ENCODE peak calls at places on chromosomes 13 and 19, in seven cellular contexts. T is hepatocyte, U is fibroblast of lung, K is left lung, D is heart left ventricle, W is adrenal gland, G is mesendoderm. C is an unnamed sample.

GRCh38 chr19:39156230-39156890 is 30.8 kb downstream of the PAK4 start:
- DNase-seq in D (no peak), G (no peak), T (no peak), W (no peak), K (no peak), U (no peak), C (no peak)

GRCh38 chr19:7534531-7534980 is 961 bp upstream of the PNPLA6 start:
- DNase-seq in D (peak; percentile 76), W (peak; percentile 78), U (peak; percentile 82), T (peak; percentile 85), K (no peak), G (peak; percentile 90), C (peak; percentile 84)

GRCh38 chr19:57583521-57584416 is at the start of gene ZIK1:
- DNase-seq in G (peak; percentile 99), U (peak; percentile 96), T (peak; percentile 94), D (peak; percentile 94), W (peak; percentile 94), K (peak; percentile 90), C (peak; percentile 91)

GRCh38 chr19:22945560-22945959 is 57.4 kb downstream of the ZNF728 start:
- DNase-seq in U (peak; percentile 38), G (peak; percentile 40), D (no peak), K (no peak), W (no peak), T (no peak), C (no peak)

GRCh38 chr19:33240181-33240771 is 14.6 kb upstream of the SLC7A10 start:
- DNase-seq in U (no peak), K (peak; percentile 47), D (no peak), W (no peak), T (no peak), G (no peak), C (no peak)

GRCh38 chr13:46160474-46161066 is 21.4 kb downstream of the LCP1 start:
- DNase-seq in K (no peak), G (peak; percentile 81), T (peak; percentile 70), D (no peak), U (peak; percentile 72), W (no peak), C (no peak)

GRCh38 chr13:44305845-44306244 is 67.8 kb upstream of the SERP2 start:
- DNase-seq in W (no peak), D (no peak), U (peak; percentile 50), G (peak; percentile 30), T (no peak), K (no peak), C (no peak)

GRCh38 chr13:89856512-89856911 is 1491.0 kb upstream of the MIR17HG start:
- DNase-seq in U (no peak), D (no peak), G (peak; percentile 1), K (no peak), T (no peak), W (no peak), C (no peak)

GRCh38 chr13:44263920-44264610 is 109.6 kb upstream of the SERP2 start:
- DNase-seq in W (no peak), D (no peak), T (no peak), U (no peak), K (no peak), G (no peak), C (no peak)

GRCh38 chr13:51218691-51219090 is 3.5 kb upstream of the FAM124A start:
- DNase-seq in U (no peak), W (no peak), T (no peak), K (no peak), G (no peak), D (no peak), C (no peak)

GRCh38 chr13:100734194-100734720 is 59.7 kb upstream of the TMTC4 start:
- DNase-seq in D (no peak), G (no peak), U (no peak), T (no peak), W (no peak), K (no peak), C (no peak)

GRCh38 chr19:16581145-16581970 is 9.1 kb upstream of the SLC35E1 start:
- DNase-seq in W (peak; percentile 82), T (no peak), D (no peak), U (no peak), K (peak; percentile 43), G (no peak), C (no peak)

GRCh38 chr13:58343081-58343480 is 711.5 kb downstream of the PCDH17 start:
- DNase-seq in G (no peak), U (peak; percentile 4), K (no peak), D (no peak), T (no peak), W (no peak), C (no peak)

GRCh38 chr19:14363203-14364097 is 17.8 kb upstream of the ADGRE5 start:
- DNase-seq in G (peak; percentile 91), K (peak; percentile 93), U (peak; percentile 60), D (peak; percentile 90), W (peak; percentile 60), T (peak; percentile 69), C (peak; percentile 67)

GRCh38 chr13:44306401-44307192 is 67.0 kb upstream of the SERP2 start:
- DNase-seq in G (peak; percentile 76), T (peak; percentile 67), D (peak; percentile 82), U (peak; percentile 98), K (no peak), W (peak; percentile 83), C (peak; percentile 80)

GRCh38 chr13:105552078-105552477 is 983.4 kb downstream of the EFNB2 start:
- DNase-seq in D (no peak), T (no peak), G (no peak), K (no peak), W (no peak), U (no peak), C (no peak)

GRCh38 chr13:57286511-57287098 is 119.6 kb downstream of the PRR20E start:
- DNase-seq in K (peak; percentile 76), D (no peak), G (no peak), U (no peak), W (no peak), T (peak; percentile 82), C (no peak)

GRCh38 chr13:113532156-113532806 is 41.8 kb upstream of the DCUN1D2 start:
- DNase-seq in W (peak; percentile 39), U (no peak), K (peak; percentile 34), D (no peak), T (no peak), G (peak; percentile 95), C (no peak)

GRCh38 chr13:24921003-24921402 is 157.0 kb downstream of the RNF17 start:
- DNase-seq in D (no peak), K (no peak), W (no peak), U (peak; percentile 17), G (peak; percentile 63), T (no peak), C (no peak)

GRCh38 chr19:2615782-2616181 is 86.7 kb downstream of the GNG7 start:
- DNase-seq in W (no peak), T (no peak), K (no peak), D (no peak), U (no peak), G (no peak), C (no peak)

GRCh38 chr13:91097269-91097668 is 250.2 kb upstream of the MIR17HG start:
- DNase-seq in D (no peak), W (no peak), U (no peak), G (no peak), K (no peak), T (no peak), C (no peak)

GRCh38 chr13:66634384-66634783 is 595.8 kb downstream of the PCDH9 start:
- DNase-seq in K (no peak), U (no peak), G (no peak), D (no peak), W (no peak), T (no peak), C (no peak)

GRCh38 chr19:41401483-41401882 is 3.9 kb downstream of the BCKDHA start:
- DNase-seq in K (no peak), U (no peak), D (no peak), W (no peak), G (no peak), T (no peak), C (no peak)

GRCh38 chr19:41398042-41398403 is 405 bp downstream of the BCKDHA start:
- DNase-seq in G (no peak), U (no peak), K (no peak), T (no peak), D (no peak), W (no peak), C (no peak)

GRCh38 chr19:41399091-41399490 is 1.5 kb downstream of the BCKDHA start:
- DNase-seq in D (no peak), G (no peak), U (no peak), K (no peak), W (no peak), T (no peak), C (no peak)

GRCh38 chr19:41398603-41399002 is 985 bp downstream of the BCKDHA start:
- DNase-seq in G (no peak), U (no peak), D (no peak), K (no peak), T (no peak), W (no peak), C (no peak)

GRCh38 chr19:41399525-41399924 is 1.9 kb downstream of the BCKDHA start:
- DNase-seq in K (no peak), T (no peak), D (no peak), U (no peak), G (no peak), W (no peak), C (no peak)
- H3K4me1 ChIP-seq in K (peaks cover 13% of the 10 kb centered on the region), T (peaks cover 3% of the 10 kb centered on the region), D (peaks cover 32% of the 10 kb centered on the region), U (peaks cover 4% of the 10 kb centered on the region), G (no peaks in the 10 kb centered on the region), W (peaks cover 26% of the 10 kb centered on the region), C (no peaks in the 10 kb centered on the region)

GRCh38 chr13:110319397-110319773 is 12.3 kb downstream of the COL4A2 start:
- DNase-seq in T (no peak), W (no peak), K (no peak), D (no peak), G (no peak), U (no peak), C (no peak)
- H3K4me3 ChIP-seq in T (no peak overlapping the region), W (no peak overlapping the region), K (no peak overlapping the region), D (no peak overlapping the region), G (no peak overlapping the region), U (no peak overlapping the region), C (peak overlapping the region; percentile 5)

GRCh38 chr13:48233097-48233885 is at the start of gene ITM2B:
- DNase-seq in T (peak; percentile 91), D (peak; percentile 87), U (peak; percentile 69), K (peak; percentile 95), W (peak; percentile 85), G (peak; percentile 83), C (no peak)

GRCh38 chr13:48231080-48231479 is 1.9 kb upstream of the ITM2B start:
- DNase-seq in U (peak; percentile 55), T (peak; percentile 32), W (peak; percentile 35), G (no peak), D (no peak), K (no peak), C (no peak)

GRCh38 chr13:48233886-48234488 is 981 bp downstream of the ITM2B start:
- DNase-seq in U (peak; percentile 75), T (peak; percentile 46), D (no peak), G (peak; percentile 44), K (no peak), W (no peak), C (no peak)

GRCh38 chr13:48231948-48232347 is 1.1 kb upstream of the ITM2B start:
- DNase-seq in T (no peak), W (no peak), G (no peak), K (no peak), U (no peak), D (no peak), C (no peak)

GRCh38 chr13:48232420-48233096 is 448 bp upstream of the ITM2B start:
- DNase-seq in T (no peak), W (peak; percentile 53), U (no peak), D (no peak), G (peak; percentile 61), K (no peak), C (no peak)
- H3K4me1 ChIP-seq in T (peaks cover 39% of the 10 kb centered on the region), W (peaks cover 42% of the 10 kb centered on the region), U (peaks cover 3% of the 10 kb centered on the region), D (peaks cover 23% of the 10 kb centered on the region), G (peaks cover 3% of the 10 kb centered on the region), K (peaks cover 14% of the 10 kb centered on the region), C (no peaks in the 10 kb centered on the region)

GRCh38 chr13:63741029-63741813 is 2325.6 kb upstream of the PCDH20 start:
- DNase-seq in U (no peak), D (peak; percentile 11), G (no peak), T (no peak), W (no peak), K (peak; percentile 51), C (no peak)
- H3K4me3 ChIP-seq in U (no peak overlapping the region), D (no peak overlapping the region), G (no peak overlapping the region), T (no peak overlapping the region), W (no peak overlapping the region), K (no peak overlapping the region), C (no peak overlapping the region)